ENCODE peak calls at places on chromosomes 7 and 10, in five cellular contexts. One of them, this sample, is unnamed.

GRCh38 chr7:932651-932975 is 21.9 kb downstream of the ADAP1 start:
- DNase-seq in SK-N-SH: no peak
- DNase-seq in HepG2: no peak
- DNase-seq in GM12878: no peak
- DNase-seq in K562: no peak
- DNase-seq in this sample: no peak

GRCh38 chr10:13347235-13348156 is 597 bp downstream of the SEPHS1 start:
- DNase-seq in SK-N-SH: peak
- DNase-seq in HepG2: peak
- DNase-seq in GM12878: no peak
- DNase-seq in K562: peak
- DNase-seq in this sample: peak

GRCh38 chr7:2760098-2760889 is 72.3 kb downstream of the AMZ1 start:
- DNase-seq in SK-N-SH: peak
- DNase-seq in HepG2: peak
- DNase-seq in GM12878: no peak
- DNase-seq in K562: peak
- DNase-seq in this sample: peak

GRCh38 chr10:3588346-3588745 is 196.7 kb downstream of the KLF6 start:
- DNase-seq in SK-N-SH: no peak
- DNase-seq in HepG2: no peak
- DNase-seq in GM12878: no peak
- DNase-seq in K562: no peak
- DNase-seq in this sample: no peak

GRCh38 chr7:128715079-128715478 is 24.1 kb upstream of the CALU start:
- DNase-seq in SK-N-SH: no peak
- DNase-seq in HepG2: no peak
- DNase-seq in GM12878: no peak
- DNase-seq in K562: no peak
- DNase-seq in this sample: no peak

GRCh38 chr10:95308389-95309302 is 17.8 kb upstream of the PDLIM1 start:
- DNase-seq in SK-N-SH: no peak
- DNase-seq in HepG2: peak
- DNase-seq in GM12878: no peak
- DNase-seq in K562: peak
- DNase-seq in this sample: peak

GRCh38 chr7:143304938-143305337 is 11.0 kb upstream of the CLCN1 start:
- DNase-seq in SK-N-SH: no peak
- DNase-seq in HepG2: no peak
- DNase-seq in GM12878: no peak
- DNase-seq in K562: no peak
- DNase-seq in this sample: no peak

GRCh38 chr7:55366461-55367138 is 1.5 kb downstream of the LANCL2 start:
- DNase-seq in SK-N-SH: peak
- DNase-seq in HepG2: peak
- DNase-seq in GM12878: peak
- DNase-seq in K562: peak
- DNase-seq in this sample: peak

GRCh38 chr10:110508389-110508788 is 10.7 kb downstream of the DUSP5 start:
- DNase-seq in SK-N-SH: no peak
- DNase-seq in HepG2: no peak
- DNase-seq in GM12878: no peak
- DNase-seq in K562: no peak
- DNase-seq in this sample: no peak

GRCh38 chr10:102540023-102540422 is 36.3 kb downstream of the SUFU start:
- DNase-seq in SK-N-SH: peak
- DNase-seq in HepG2: peak
- DNase-seq in GM12878: no peak
- DNase-seq in K562: peak
- DNase-seq in this sample: peak

GRCh38 chr10:104325436-104326430 is 12.5 kb downstream of the ITPRIP start:
- DNase-seq in SK-N-SH: no peak
- DNase-seq in HepG2: no peak
- DNase-seq in GM12878: no peak
- DNase-seq in K562: no peak
- DNase-seq in this sample: no peak

GRCh38 chr7:7911339-7911738 is 57.3 kb upstream of the GLCCI1 start:
- DNase-seq in SK-N-SH: no peak
- DNase-seq in HepG2: peak
- DNase-seq in GM12878: no peak
- DNase-seq in K562: no peak
- DNase-seq in this sample: no peak

GRCh38 chr10:93821051-93821772 is 63.5 kb downstream of the LGI1 start:
- DNase-seq in SK-N-SH: no peak
- DNase-seq in HepG2: peak
- DNase-seq in GM12878: no peak
- DNase-seq in K562: peak
- DNase-seq in this sample: no peak

GRCh38 chr7:157502701-157503111 is 165.9 kb downstream of the DNAJB6 start:
- DNase-seq in SK-N-SH: no peak
- DNase-seq in HepG2: no peak
- DNase-seq in GM12878: no peak
- DNase-seq in K562: no peak
- DNase-seq in this sample: no peak

GRCh38 chr7:16961650-16962049 is 79.9 kb upstream of the AGR3 start:
- DNase-seq in SK-N-SH: no peak
- DNase-seq in HepG2: no peak
- DNase-seq in GM12878: no peak
- DNase-seq in K562: no peak
- DNase-seq in this sample: no peak

GRCh38 chr7:127870231-127870907 is 160.9 kb downstream of the LRRC4 start:
- DNase-seq in SK-N-SH: no peak
- DNase-seq in HepG2: no peak
- DNase-seq in GM12878: no peak
- DNase-seq in K562: no peak
- DNase-seq in this sample: no peak

GRCh38 chr7:1058821-1059199 is 14.5 kb downstream of the GPR146 start:
- DNase-seq in SK-N-SH: no peak
- DNase-seq in HepG2: no peak
- DNase-seq in GM12878: no peak
- DNase-seq in K562: peak
- DNase-seq in this sample: no peak

GRCh38 chr7:4682621-4683042 is 537 bp downstream of the FOXK1 start:
- DNase-seq in SK-N-SH: no peak
- DNase-seq in HepG2: no peak
- DNase-seq in GM12878: no peak
- DNase-seq in K562: peak
- DNase-seq in this sample: peak

GRCh38 chr7:77415822-77416620 is at the start of gene GSAP:
- DNase-seq in SK-N-SH: peak
- DNase-seq in HepG2: no peak
- DNase-seq in GM12878: no peak
- DNase-seq in K562: no peak
- DNase-seq in this sample: no peak

GRCh38 chr7:47337531-47337930 is 244.4 kb downstream of the TNS3 start:
- DNase-seq in SK-N-SH: no peak
- DNase-seq in HepG2: no peak
- DNase-seq in GM12878: peak
- DNase-seq in K562: no peak
- DNase-seq in this sample: no peak

GRCh38 chr7:142298631-142299030 is 40.8 kb upstream of the PRSS58 start:
- DNase-seq in SK-N-SH: no peak
- DNase-seq in HepG2: no peak
- DNase-seq in GM12878: no peak
- DNase-seq in K562: no peak
- DNase-seq in this sample: no peak

GRCh38 chr10:93991596-93992284 is 2.0 kb upstream of the PLCE1 start:
- DNase-seq in SK-N-SH: no peak
- DNase-seq in HepG2: peak
- DNase-seq in GM12878: no peak
- DNase-seq in K562: no peak
- DNase-seq in this sample: peak

GRCh38 chr7:106281127-106281526 is 3.7 kb downstream of the NAMPT start:
- DNase-seq in SK-N-SH: no peak
- DNase-seq in HepG2: no peak
- DNase-seq in GM12878: no peak
- DNase-seq in K562: no peak
- DNase-seq in this sample: no peak

GRCh38 chr7:2982831-2983230 is 60.8 kb downstream of the CARD11 start:
- DNase-seq in SK-N-SH: no peak
- DNase-seq in HepG2: no peak
- DNase-seq in GM12878: no peak
- DNase-seq in K562: no peak
- DNase-seq in this sample: no peak

GRCh38 chr10:63093227-63093626 is 39.9 kb upstream of the NRBF2 start:
- DNase-seq in SK-N-SH: no peak
- DNase-seq in HepG2: no peak
- DNase-seq in GM12878: no peak
- DNase-seq in K562: no peak
- DNase-seq in this sample: no peak

GRCh38 chr10:76284351-76284750 is 852.9 kb downstream of the LRMDA start:
- DNase-seq in SK-N-SH: no peak
- DNase-seq in HepG2: no peak
- DNase-seq in GM12878: no peak
- DNase-seq in K562: no peak
- DNase-seq in this sample: no peak

GRCh38 chr7:159094030-159094740 is 50.5 kb downstream of the VIPR2 start:
- DNase-seq in SK-N-SH: no peak
- DNase-seq in HepG2: no peak
- DNase-seq in GM12878: no peak
- DNase-seq in K562: no peak
- DNase-seq in this sample: no peak

GRCh38 chr10:35259769-35260397 is 76.4 kb upstream of the CCNY start:
- DNase-seq in SK-N-SH: no peak
- DNase-seq in HepG2: peak
- DNase-seq in GM12878: no peak
- DNase-seq in K562: peak
- DNase-seq in this sample: no peak

GRCh38 chr10:50561266-50561665 is 62.5 kb downstream of the SGMS1 start:
- DNase-seq in SK-N-SH: no peak
- DNase-seq in HepG2: no peak
- DNase-seq in GM12878: no peak
- DNase-seq in K562: no peak
- DNase-seq in this sample: no peak

GRCh38 chr7:140639366-140640053 is 1.1 kb downstream of the DENND2A start:
- DNase-seq in SK-N-SH: peak
- DNase-seq in HepG2: no peak
- DNase-seq in GM12878: no peak
- DNase-seq in K562: no peak
- DNase-seq in this sample: no peak

GRCh38 chr10:62019685-62020361 is 118.3 kb downstream of the ARID5B start:
- DNase-seq in SK-N-SH: no peak
- DNase-seq in HepG2: no peak
- DNase-seq in GM12878: no peak
- DNase-seq in K562: no peak
- DNase-seq in this sample: no peak

GRCh38 chr7:147153571-147153970 is 1037.0 kb downstream of the CNTNAP2 start:
- DNase-seq in SK-N-SH: no peak
- DNase-seq in HepG2: no peak
- DNase-seq in GM12878: no peak
- DNase-seq in K562: no peak
- DNase-seq in this sample: no peak

GRCh38 chr7:104956753-104957450 is 57.1 kb upstream of the KMT2E start:
- DNase-seq in SK-N-SH: no peak
- DNase-seq in HepG2: no peak
- DNase-seq in GM12878: peak
- DNase-seq in K562: no peak
- DNase-seq in this sample: no peak
- TF ChIP-seq FOXM1 in SK-N-SH: no peak
- TF ChIP-seq FOXM1 in HepG2: no peak
- TF ChIP-seq FOXM1 in GM12878: peak
- TF ChIP-seq FOXM1 in K562: no peak
- TF ChIP-seq FOXM1 in this sample: no peak

GRCh38 chr10:84665211-84665610 is 336.8 kb downstream of the CCSER2 start:
- DNase-seq in SK-N-SH: no peak
- DNase-seq in HepG2: no peak
- DNase-seq in GM12878: no peak
- DNase-seq in K562: no peak
- DNase-seq in this sample: no peak

GRCh38 chr10:84665883-84666463 is 337.6 kb downstream of the CCSER2 start:
- DNase-seq in SK-N-SH: no peak
- DNase-seq in HepG2: peak
- DNase-seq in GM12878: no peak
- DNase-seq in K562: peak
- DNase-seq in this sample: peak

DNA sequence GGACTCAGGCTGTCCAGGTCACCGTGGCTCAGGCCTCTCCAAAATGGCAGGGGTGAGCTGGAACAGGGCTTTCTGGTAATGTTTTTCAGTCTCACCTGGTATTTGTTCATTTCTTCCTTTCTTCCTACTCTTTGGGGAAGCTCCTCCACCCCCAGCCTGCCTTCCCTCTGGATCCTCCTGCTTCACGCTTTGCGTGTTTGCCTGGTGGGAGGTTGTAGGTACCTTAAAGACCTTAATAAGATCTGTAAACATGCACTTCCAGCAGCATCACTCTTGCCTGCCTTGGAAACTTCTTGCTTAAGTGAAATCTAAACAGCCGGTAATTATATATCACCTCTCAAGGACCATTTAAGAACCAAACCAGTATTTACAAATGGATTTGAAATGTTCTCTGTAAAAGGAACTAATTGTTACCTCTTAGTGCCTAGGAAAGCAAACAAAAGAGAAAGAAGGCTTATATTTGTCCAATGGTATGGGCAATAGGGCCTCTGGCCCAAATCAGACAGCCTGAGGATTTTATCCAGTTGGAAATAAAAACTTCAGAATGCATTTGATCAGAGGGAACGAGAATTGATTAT is 339.9 kb downstream of the CCSER2 start:
- DNase-seq in SK-N-SH: no peak
- DNase-seq in HepG2: no peak
- DNase-seq in GM12878: no peak
- DNase-seq in K562: no peak
- DNase-seq in this sample: no peak
- TF ChIP-seq FOXM1 in SK-N-SH: no peak
- TF ChIP-seq FOXM1 in HepG2: no peak
- TF ChIP-seq FOXM1 in GM12878: no peak
- TF ChIP-seq FOXM1 in K562: no peak
- TF ChIP-seq FOXM1 in this sample: no peak

GRCh38 chr10:132006966-132007365 is 25.2 kb upstream of the BNIP3 start:
- DNase-seq in SK-N-SH: no peak
- DNase-seq in HepG2: no peak
- DNase-seq in GM12878: no peak
- DNase-seq in K562: no peak
- DNase-seq in this sample: no peak

GRCh38 chr10:132004052-132004451 is 22.3 kb upstream of the BNIP3 start:
- DNase-seq in SK-N-SH: no peak
- DNase-seq in HepG2: peak
- DNase-seq in GM12878: no peak
- DNase-seq in K562: no peak
- DNase-seq in this sample: no peak

GRCh38 chr10:132003286-132003924 is 21.7 kb upstream of the BNIP3 start:
- DNase-seq in SK-N-SH: no peak
- DNase-seq in HepG2: no peak
- DNase-seq in GM12878: no peak
- DNase-seq in K562: no peak
- DNase-seq in this sample: no peak

GRCh38 chr10:132007681-132008080 is 26.0 kb upstream of the BNIP3 start:
- DNase-seq in SK-N-SH: no peak
- DNase-seq in HepG2: no peak
- DNase-seq in GM12878: no peak
- DNase-seq in K562: no peak
- DNase-seq in this sample: no peak

GRCh38 chr10:132005147-132005546 is 23.4 kb upstream of the BNIP3 start:
- DNase-seq in SK-N-SH: no peak
- DNase-seq in HepG2: no peak
- DNase-seq in GM12878: no peak
- DNase-seq in K562: peak
- DNase-seq in this sample: no peak
- TF ChIP-seq FOXM1 in SK-N-SH: no peak
- TF ChIP-seq FOXM1 in HepG2: no peak
- TF ChIP-seq FOXM1 in GM12878: no peak
- TF ChIP-seq FOXM1 in K562: no peak
- TF ChIP-seq FOXM1 in this sample: no peak

GRCh38 chr7:33261585-33261984 is 132.2 kb downstream of the BBS9 start:
- DNase-seq in SK-N-SH: no peak
- DNase-seq in HepG2: no peak
- DNase-seq in GM12878: peak
- DNase-seq in K562: no peak
- DNase-seq in this sample: no peak
- TF ChIP-seq FOXM1 in SK-N-SH: no peak
- TF ChIP-seq FOXM1 in HepG2: no peak
- TF ChIP-seq FOXM1 in GM12878: no peak
- TF ChIP-seq FOXM1 in K562: no peak
- TF ChIP-seq FOXM1 in this sample: no peak

This sample was measured in HEK293T.